ENCODE peak calls at places on chromosomes 7 and 10, in four cellular contexts. S is NCI-H1105, B is endothelial cell, X is frontal cortex. D is an unnamed sample.
A peak's percentile ranks its signal among the peaks of the same experiment; 100 is the strongest.

GRCh38 chr10:125844673-125845300 is 21.4 kb downstream of the BCCIP start:
- DNase-seq in B (no peak), S (no peak), X (no peak), D (no peak)

GRCh38 chr7:32929430-32930161 is 27.6 kb upstream of the FKBP9 start:
- DNase-seq in B (no peak), S (no peak), X (no peak), D (no peak)

GRCh38 chr7:25244193-25244592 is 15.9 kb upstream of the NPVF start:
- DNase-seq in S (no peak), X (no peak), B (no peak), D (no peak)

GRCh38 chr7:6651866-6652445 is 14.8 kb downstream of the ZNF316 start:
- DNase-seq in B (no peak), X (no peak), S (no peak), D (no peak)

GRCh38 chr7:1810521-1810920 is 140.4 kb downstream of the ELFN1 start:
- DNase-seq in S (no peak), B (no peak), X (no peak), D (no peak)

GRCh38 chr7:40551685-40552576 is 417.1 kb downstream of the SUGCT start:
- DNase-seq in B (no peak), S (no peak), X (no peak), D (no peak)

GRCh38 chr10:62380002-62380401 is 5.8 kb downstream of the ZNF365 start:
- DNase-seq in S (no peak), X (no peak), B (no peak), D (peak; percentile 59)

GRCh38 chr10:75925999-75926398 is 494.6 kb downstream of the LRMDA start:
- DNase-seq in B (no peak), X (no peak), S (no peak), D (no peak)

GRCh38 chr7:43585521-43585920 is 2.6 kb downstream of the STK17A start:
- DNase-seq in X (no peak), B (no peak), S (no peak), D (no peak)

GRCh38 chr10:112558476-112559166 is 111.6 kb downstream of the VTI1A start:
- DNase-seq in S (no peak), X (no peak), B (no peak), D (no peak)

GRCh38 chr10:690227-691161 is 1.0 kb upstream of the DIP2C start:
- DNase-seq in B (no peak), S (no peak), X (no peak), D (no peak)

GRCh38 chr10:106917452-106918055 is 247.0 kb downstream of the SORCS1 start:
- DNase-seq in X (no peak), S (no peak), B (no peak), D (no peak)

GRCh38 chr10:27783660-27784059 is 38.0 kb upstream of the MKX start:
- DNase-seq in X (no peak), B (peak; percentile 53), S (no peak), D (no peak)